ENCODE peak calls at places on chromosomes 6 and 20, in ten cellular contexts. E is AG20443, L is Karpas-422, Q is tibial artery, F is epithelial cell of esophagus, P is iPS-NIHi11, S is HTR-8/SVneo, D is T-helper 2 cell, V is breast epithelium, G is SHP77. H is an unnamed sample.

GRCh38 chr6:167229586-167229985 is 61.5 kb upstream of the UNC93A start:
- DNase-seq in E (no peak), L (no peak), Q (no peak), F (no peak), P (no peak), S (no peak), D (no peak), V (no peak), G (no peak), H (no peak)

GRCh38 chr6:46024122-46024769 is 8.6 kb upstream of the CLIC5 start:
- DNase-seq in E (no peak), L (peak), Q (no peak), F (no peak), P (no peak), S (no peak), D (no peak), V (no peak), G (no peak), H (no peak)

GRCh38 chr20:24782801-24783630 is 166.1 kb upstream of the CST7 start:
- DNase-seq in E (no peak), L (no peak), Q (no peak), F (no peak), P (no peak), S (no peak), D (no peak), V (no peak), G (peak), H (no peak)

GRCh38 chr6:31797607-31798006 is 2.1 kb upstream of the VARS1 start:
- DNase-seq in E (no peak), L (no peak), Q (no peak), F (no peak), P (no peak), S (no peak), D (peak), V (no peak), G (no peak), H (no peak)

GRCh38 chr20:35146299-35146921 is 726 bp downstream of the EDEM2 start:
- DNase-seq in E (peak), L (peak), Q (no peak), F (peak), P (peak), S (no peak), D (peak), V (no peak), G (peak), H (peak)

GRCh38 chr6:56690519-56691200 is 48.0 kb upstream of the DST start:
- DNase-seq in E (peak), L (no peak), Q (no peak), F (peak), P (no peak), S (no peak), D (no peak), V (no peak), G (no peak), H (no peak)

GRCh38 chr6:126267621-126268020 is 72.3 kb upstream of the CENPW start:
- DNase-seq in E (no peak), L (peak), Q (no peak), F (no peak), P (no peak), S (no peak), D (no peak), V (no peak), G (no peak), H (no peak)

GRCh38 chr20:37755665-37756064 is 61.8 kb downstream of the CTNNBL1 start:
- DNase-seq in E (peak), L (no peak), Q (no peak), F (peak), P (no peak), S (no peak), D (no peak), V (no peak), G (no peak), H (no peak)

GRCh38 chr6:135722679-135723078 is 128.8 kb upstream of the PDE7B start:
- DNase-seq in E (peak), L (no peak), Q (no peak), F (peak), P (no peak), S (peak), D (no peak), V (no peak), G (no peak), H (peak)

GRCh38 chr6:149046164-149046821 is 271.2 kb upstream of the TAB2 start:
- DNase-seq in E (no peak), L (no peak), Q (no peak), F (no peak), P (no peak), S (no peak), D (no peak), V (no peak), G (no peak), H (no peak)

GRCh38 chr6:22766979-22767378 is 197.6 kb downstream of the HDGFL1 start:
- DNase-seq in E (no peak), L (no peak), Q (no peak), F (peak), P (no peak), S (no peak), D (no peak), V (no peak), G (no peak), H (peak)

GRCh38 chr6:105851181-105851580 is 235.0 kb upstream of the PRDM1 start:
- DNase-seq in E (peak), L (no peak), Q (no peak), F (no peak), P (peak), S (no peak), D (no peak), V (no peak), G (no peak), H (no peak)

GRCh38 chr6:95545691-95546090 is 31.6 kb upstream of the MANEA start:
- DNase-seq in E (no peak), L (no peak), Q (no peak), F (no peak), P (no peak), S (no peak), D (no peak), V (no peak), G (no peak), H (no peak)

GRCh38 chr20:33908351-33908750 is 85.4 kb upstream of the RALY start:
- DNase-seq in E (peak), L (no peak), Q (no peak), F (no peak), P (no peak), S (peak), D (no peak), V (no peak), G (no peak), H (no peak)

GRCh38 chr6:123808556-123808955 is 4.9 kb downstream of the NKAIN2 start:
- DNase-seq in E (no peak), L (no peak), Q (no peak), F (peak), P (no peak), S (no peak), D (no peak), V (peak), G (peak), H (peak)

GRCh38 chr20:61191096-61191495 is 61.0 kb upstream of the CDH4 start:
- DNase-seq in E (no peak), L (no peak), Q (no peak), F (no peak), P (no peak), S (no peak), D (no peak), V (no peak), G (no peak), H (no peak)

GRCh38 chr20:58749098-58749766 is 56.6 kb downstream of the NPEPL1 start:
- DNase-seq in E (no peak), L (no peak), Q (no peak), F (no peak), P (no peak), S (no peak), D (no peak), V (no peak), G (no peak), H (no peak)

GRCh38 chr20:53631909-53632662 is 38.4 kb upstream of the ZNF217 start:
- DNase-seq in E (no peak), L (no peak), Q (no peak), F (no peak), P (no peak), S (no peak), D (no peak), V (no peak), G (no peak), H (no peak)

GRCh38 chr6:52164319-52165094 is 21.7 kb upstream of the IL17A start:
- DNase-seq in E (no peak), L (no peak), Q (no peak), F (no peak), P (no peak), S (no peak), D (no peak), V (no peak), G (no peak), H (peak)

GRCh38 chr20:2402271-2402980 is 21.7 kb downstream of the TGM6 start:
- DNase-seq in E (peak), L (peak), Q (no peak), F (peak), P (no peak), S (peak), D (no peak), V (no peak), G (peak), H (peak)

H was measured in DMS53.